ENCODE peak calls at places on chromosomes 4 and X, in six cellular contexts. Y is endothelial cell of umbilical vein, F is upper lobe of left lung, V is H1, P is GM12892, N is suprapubic skin. I is an unnamed sample.

GRCh38 chr4:153541426-153542096 is 75.4 kb downstream of the TMEM131L start:
- DNase-seq in F (no peak), P (no peak), N (no peak), Y (no peak), V (no peak), I (no peak)

GRCh38 chr4:119191505-119191904 is 21.0 kb upstream of the USP53 start:
- DNase-seq in V (no peak), N (no peak), P (no peak), Y (no peak), F (no peak), I (no peak)

GRCh38 chrX:40488299-40488698 is 92.5 kb upstream of the ATP6AP2 start:
- DNase-seq in N (no peak), F (no peak), Y (no peak), V (no peak), P (no peak), I (no peak)

GRCh38 chr4:67082746-67083145 is 462.6 kb downstream of the CENPC start:
- DNase-seq in V (no peak), F (no peak), N (no peak), P (no peak), Y (no peak), I (no peak)

GRCh38 chr4:155143512-155143911 is 64.9 kb upstream of the NPY2R start:
- DNase-seq in N (no peak), F (no peak), P (no peak), Y (no peak), V (no peak), I (no peak)

GRCh38 chrX:116972362-116972761 is 509.6 kb upstream of the CT83 start:
- DNase-seq in P (no peak), F (no peak), Y (no peak), V (no peak), N (no peak), I (no peak)

GRCh38 chrX:106246511-106246910 is 78.4 kb downstream of the PWWP3B start:
- DNase-seq in N (no peak), V (no peak), F (no peak), P (no peak), Y (no peak), I (no peak)

GRCh38 chr4:73485085-73485484 is 3.5 kb downstream of the AFM start:
- DNase-seq in F (no peak), P (no peak), V (no peak), N (no peak), Y (no peak), I (no peak)

GRCh38 chr4:16005671-16006070 is 42.7 kb upstream of the FGFBP2 start:
- DNase-seq in F (no peak), N (no peak), P (no peak), Y (no peak), V (no peak), I (no peak)

GRCh38 chrX:133229361-133229760 is 11.2 kb upstream of the TFDP3 start:
- DNase-seq in P (no peak), F (no peak), N (no peak), Y (no peak), V (no peak), I (no peak)

DNA sequence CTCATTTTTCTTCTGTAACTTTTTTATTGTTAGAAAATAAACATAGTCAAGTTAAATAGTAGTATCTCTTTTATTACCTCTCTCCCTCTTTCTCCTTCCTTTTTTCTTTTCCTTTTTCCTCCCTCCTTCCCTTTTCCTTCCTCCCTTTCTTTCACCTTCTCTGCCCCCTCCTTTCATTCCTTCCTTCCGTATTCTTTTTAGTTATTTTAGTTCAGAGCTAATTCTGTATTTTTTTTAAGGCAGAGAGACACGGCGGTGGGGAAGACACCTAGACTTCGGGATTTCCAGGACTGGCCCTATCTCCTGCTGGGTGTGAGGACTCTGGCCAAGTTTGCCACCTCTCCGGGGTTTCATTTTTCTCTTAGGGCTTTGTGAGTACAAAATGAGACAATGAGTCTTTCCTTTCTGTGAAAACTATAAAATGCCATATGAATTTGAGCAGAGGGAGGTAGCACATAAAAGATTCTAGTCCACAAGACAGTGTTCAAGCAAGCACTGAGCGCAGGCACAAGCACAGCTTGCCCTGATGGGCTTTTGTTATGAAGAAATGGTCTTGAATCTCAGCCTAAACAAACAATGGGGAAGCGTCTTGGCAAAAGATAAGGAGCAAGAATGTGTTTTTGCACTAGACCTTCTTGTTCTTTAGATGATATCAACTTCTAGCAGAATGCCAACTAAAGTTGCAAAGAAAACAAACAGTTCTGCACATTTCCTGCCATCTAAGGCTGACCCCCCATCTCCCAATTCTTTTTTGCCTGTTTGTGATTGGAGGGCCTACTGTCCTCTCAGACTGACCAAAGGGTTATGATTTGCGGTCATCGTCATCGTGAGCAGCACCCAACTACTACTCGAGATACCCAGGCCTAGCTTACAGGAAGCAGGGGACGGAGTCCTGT is 72.9 kb upstream of the ZNF518B start:
- DNase-seq in N (no peak), F (no peak), Y (peak), P (no peak), V (no peak), I (no peak)
- TF ChIP-seq POLR2AphosphoS5 in N (no peak), F (peak), Y (peak), P (no peak), V (no peak), I (no peak)

GRCh38 chrX:48071064-48071985 is at the start of gene ZNF630:
- DNase-seq in N (peak), V (no peak), P (peak), Y (peak), F (peak), I (peak)
- TF ChIP-seq POLR2A in N (no peak), V (no peak), P (no peak), Y (no peak), F (no peak), I (peak)

DNA sequence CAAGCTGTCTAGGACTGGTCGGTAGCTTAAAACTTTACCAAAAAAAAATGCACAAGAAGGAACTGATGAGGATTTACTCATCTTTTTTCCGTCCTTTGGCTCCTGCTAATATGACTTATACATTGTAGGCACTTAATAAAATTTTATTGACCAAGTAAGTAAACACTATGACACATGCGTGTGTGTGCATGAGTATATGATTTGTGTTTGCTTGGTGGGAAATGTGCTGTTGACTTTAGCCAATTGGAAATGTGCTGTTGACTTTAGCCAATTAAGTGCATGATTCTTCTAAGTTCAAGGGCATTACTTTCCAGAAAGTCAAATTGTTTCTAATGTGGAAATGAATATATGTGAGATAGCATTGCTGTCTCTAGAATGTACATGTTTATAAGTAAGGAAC is 78.3 kb downstream of the FIP1L1 start:
- DNase-seq in Y (no peak), V (no peak), N (no peak), P (no peak), F (no peak), I (no peak)
- TF ChIP-seq POLR2AphosphoS5 in Y (no peak), V (no peak), N (no peak), P (no peak), F (no peak), I (no peak)

GRCh38 chrX:154399527-154400368 is 1.6 kb downstream of the RPL10 start:
- DNase-seq in Y (no peak), F (no peak), P (no peak), N (no peak), V (no peak), I (no peak)

GRCh38 chrX:154396948-154397887 is 959 bp upstream of the RPL10 start:
- DNase-seq in P (peak), Y (peak), N (peak), V (no peak), F (peak), I (peak)

GRCh38 chrX:154401045-154401799 is 3.0 kb downstream of the RPL10 start:
- DNase-seq in P (no peak), Y (no peak), N (no peak), V (no peak), F (no peak), I (no peak)

GRCh38 chrX:154398668-154399526 is 720 bp downstream of the RPL10 start:
- DNase-seq in P (no peak), F (peak), V (no peak), N (peak), Y (peak), I (no peak)

GRCh38 chrX:154397888-154398667 is at the start of gene RPL10:
- DNase-seq in N (peak), P (peak), V (peak), Y (peak), F (peak), I (peak)
- TF ChIP-seq POLR2A in N (peak), P (peak), V (peak), Y (peak), F (peak), I (peak)

GRCh38 chr4:75679876-75680575 is 6.8 kb upstream of the G3BP2 start:
- DNase-seq in F (no peak), P (no peak), V (no peak), Y (no peak), N (no peak), I (no peak)
- TF ChIP-seq POLR2AphosphoS5 in F (no peak), P (no peak), V (no peak), Y (no peak), N (no peak), I (no peak)

GRCh38 chr4:54226399-54227260 is 2.5 kb upstream of the PDGFRA start:
- DNase-seq in N (peak), F (peak), V (no peak), Y (no peak), P (no peak), I (no peak)
- TF ChIP-seq POLR2A in N (peak), F (no peak), V (no peak), Y (no peak), P (no peak), I (no peak)

GRCh38 chr4:148693913-148694649 is 251.9 kb upstream of the NR3C2 start:
- DNase-seq in V (no peak), Y (no peak), F (no peak), P (no peak), N (no peak), I (no peak)

GRCh38 chr4:148692242-148692641 is 250.0 kb upstream of the NR3C2 start:
- DNase-seq in Y (no peak), P (no peak), F (no peak), V (no peak), N (no peak), I (no peak)

GRCh38 chr4:148694702-148695101 is 252.5 kb upstream of the NR3C2 start:
- DNase-seq in F (no peak), N (no peak), P (no peak), V (no peak), Y (no peak), I (no peak)
- TF ChIP-seq POLR2AphosphoS5 in F (no peak), N (no peak), P (no peak), V (no peak), Y (no peak), I (no peak)